ENCODE peak calls at places on chromosomes 11 and 22, in four cellular contexts. One of them, this sample, is unnamed.

GRCh38 chr11:112961751-112962747 is 829 bp downstream of the NCAM1 start:
- DNase-seq in DMS153: peak; percentile 22
- DNase-seq in heart left ventricle: peak; percentile 45
- DNase-seq in activated T-cell treated with anti-CD3 and anti-CD28 coated beads for 4 hours: no peak
- DNase-seq in this sample: peak; percentile 59

GRCh38 chr11:122745111-122745510 is 89.6 kb downstream of the UBASH3B start:
- DNase-seq in DMS153: no peak
- DNase-seq in heart left ventricle: no peak
- DNase-seq in activated T-cell treated with anti-CD3 and anti-CD28 coated beads for 4 hours: no peak
- DNase-seq in this sample: no peak

GRCh38 chr11:78796956-78797355 is 222.3 kb upstream of the NARS2 start:
- DNase-seq in DMS153: no peak
- DNase-seq in heart left ventricle: no peak
- DNase-seq in activated T-cell treated with anti-CD3 and anti-CD28 coated beads for 4 hours: no peak
- DNase-seq in this sample: no peak

GRCh38 chr22:36234211-36234610 is 5.1 kb downstream of the APOL2 start:
- DNase-seq in DMS153: no peak
- DNase-seq in heart left ventricle: no peak
- DNase-seq in activated T-cell treated with anti-CD3 and anti-CD28 coated beads for 4 hours: no peak
- DNase-seq in this sample: no peak

GRCh38 chr11:111303476-111303875 is 5.1 kb downstream of the POU2AF3 start:
- DNase-seq in DMS153: peak; percentile 94
- DNase-seq in heart left ventricle: no peak
- DNase-seq in activated T-cell treated with anti-CD3 and anti-CD28 coated beads for 4 hours: no peak
- DNase-seq in this sample: no peak

GRCh38 chr22:30555282-30556210 is 9.0 kb upstream of the SEC14L6 start:
- DNase-seq in DMS153: no peak
- DNase-seq in heart left ventricle: no peak
- DNase-seq in activated T-cell treated with anti-CD3 and anti-CD28 coated beads for 4 hours: no peak
- DNase-seq in this sample: no peak

GRCh38 chr11:2089536-2090165 is 49.5 kb downstream of the IGF2 start:
- DNase-seq in DMS153: peak; percentile 6
- DNase-seq in heart left ventricle: peak; percentile 11
- DNase-seq in activated T-cell treated with anti-CD3 and anti-CD28 coated beads for 4 hours: no peak
- DNase-seq in this sample: no peak

GRCh38 chr22:46827072-46827780 is 64.8 kb downstream of the TBC1D22A start:
- DNase-seq in DMS153: no peak
- DNase-seq in heart left ventricle: no peak
- DNase-seq in activated T-cell treated with anti-CD3 and anti-CD28 coated beads for 4 hours: no peak
- DNase-seq in this sample: no peak

GRCh38 chr11:86374586-86374985 is at the start of gene CCDC81:
- DNase-seq in DMS153: no peak
- DNase-seq in heart left ventricle: no peak
- DNase-seq in activated T-cell treated with anti-CD3 and anti-CD28 coated beads for 4 hours: no peak
- DNase-seq in this sample: no peak

GRCh38 chr11:122976734-122977454 is 4.7 kb downstream of the BSX start:
- DNase-seq in DMS153: no peak
- DNase-seq in heart left ventricle: no peak
- DNase-seq in activated T-cell treated with anti-CD3 and anti-CD28 coated beads for 4 hours: no peak
- DNase-seq in this sample: no peak

GRCh38 chr11:64146036-64146943 is 19.6 kb downstream of the MACROD1 start:
- DNase-seq in DMS153: peak; percentile 13
- DNase-seq in heart left ventricle: no peak
- DNase-seq in activated T-cell treated with anti-CD3 and anti-CD28 coated beads for 4 hours: peak; percentile 40
- DNase-seq in this sample: no peak

GRCh38 chr11:69615545-69616278 is 25.2 kb upstream of the CCND1 start:
- DNase-seq in DMS153: no peak
- DNase-seq in heart left ventricle: no peak
- DNase-seq in activated T-cell treated with anti-CD3 and anti-CD28 coated beads for 4 hours: no peak
- DNase-seq in this sample: no peak

GRCh38 chr11:113401718-113402117 is 14.1 kb downstream of the ANKK1 start:
- DNase-seq in DMS153: peak; percentile 97
- DNase-seq in heart left ventricle: peak; percentile 86
- DNase-seq in activated T-cell treated with anti-CD3 and anti-CD28 coated beads for 4 hours: no peak
- DNase-seq in this sample: no peak

GRCh38 chr11:27518522-27518921 is 12.0 kb upstream of the LIN7C start:
- DNase-seq in DMS153: no peak
- DNase-seq in heart left ventricle: no peak
- DNase-seq in activated T-cell treated with anti-CD3 and anti-CD28 coated beads for 4 hours: no peak
- DNase-seq in this sample: no peak

GRCh38 chr11:293852-294661 is 5.1 kb downstream of the PGGHG start:
- DNase-seq in DMS153: no peak
- DNase-seq in heart left ventricle: peak; percentile 22
- DNase-seq in activated T-cell treated with anti-CD3 and anti-CD28 coated beads for 4 hours: no peak
- DNase-seq in this sample: peak; percentile 54

GRCh38 chr11:61510178-61510979 is 1.8 kb downstream of the LRRC10B start:
- DNase-seq in DMS153: no peak
- DNase-seq in heart left ventricle: no peak
- DNase-seq in activated T-cell treated with anti-CD3 and anti-CD28 coated beads for 4 hours: no peak
- DNase-seq in this sample: no peak

GRCh38 chr22:40975346-40975745 is 24.2 kb downstream of the RBX1 start:
- DNase-seq in DMS153: no peak
- DNase-seq in heart left ventricle: no peak
- DNase-seq in activated T-cell treated with anti-CD3 and anti-CD28 coated beads for 4 hours: no peak
- DNase-seq in this sample: no peak

GRCh38 chr11:131275580-131275979 is 94.8 kb upstream of the NTM start:
- DNase-seq in DMS153: no peak
- DNase-seq in heart left ventricle: no peak
- DNase-seq in activated T-cell treated with anti-CD3 and anti-CD28 coated beads for 4 hours: no peak
- DNase-seq in this sample: no peak

GRCh38 chr22:50206599-50206998 is 5.8 kb downstream of the SELENOO start:
- DNase-seq in DMS153: no peak
- DNase-seq in heart left ventricle: peak; percentile 90
- DNase-seq in activated T-cell treated with anti-CD3 and anti-CD28 coated beads for 4 hours: no peak
- DNase-seq in this sample: no peak

GRCh38 chr22:44383652-44384562 is 71.2 kb upstream of the SHISAL1 start:
- DNase-seq in DMS153: no peak
- DNase-seq in heart left ventricle: peak; percentile 3
- DNase-seq in activated T-cell treated with anti-CD3 and anti-CD28 coated beads for 4 hours: no peak
- DNase-seq in this sample: no peak

GRCh38 chr11:64081663-64082442 is 46.1 kb downstream of the FLRT1 start:
- DNase-seq in DMS153: peak; percentile 94
- DNase-seq in heart left ventricle: no peak
- DNase-seq in activated T-cell treated with anti-CD3 and anti-CD28 coated beads for 4 hours: no peak
- DNase-seq in this sample: no peak

GRCh38 chr22:23404689-23405365 is 175.3 kb downstream of the IGLL1 start:
- DNase-seq in DMS153: no peak
- DNase-seq in heart left ventricle: no peak
- DNase-seq in activated T-cell treated with anti-CD3 and anti-CD28 coated beads for 4 hours: no peak
- DNase-seq in this sample: no peak

GRCh38 chr11:36394926-36395325 is 98.8 kb downstream of the PRR5L start:
- DNase-seq in DMS153: no peak
- DNase-seq in heart left ventricle: no peak
- DNase-seq in activated T-cell treated with anti-CD3 and anti-CD28 coated beads for 4 hours: no peak
- DNase-seq in this sample: no peak

GRCh38 chr22:24225044-24225601 is 19.8 kb downstream of the GGT5 start:
- DNase-seq in DMS153: no peak
- DNase-seq in heart left ventricle: no peak
- DNase-seq in activated T-cell treated with anti-CD3 and anti-CD28 coated beads for 4 hours: no peak
- DNase-seq in this sample: no peak

GRCh38 chr11:82733444-82734119 is at the start of gene FAM181B:
- DNase-seq in DMS153: peak; percentile 57
- DNase-seq in heart left ventricle: peak; percentile 69
- DNase-seq in activated T-cell treated with anti-CD3 and anti-CD28 coated beads for 4 hours: no peak
- DNase-seq in this sample: peak; percentile 80

GRCh38 chr11:46555269-46556054 is 38.4 kb downstream of the AMBRA1 start:
- DNase-seq in DMS153: no peak
- DNase-seq in heart left ventricle: no peak
- DNase-seq in activated T-cell treated with anti-CD3 and anti-CD28 coated beads for 4 hours: no peak
- DNase-seq in this sample: no peak

GRCh38 chr11:26583550-26583949 is 11.5 kb upstream of the MUC15 start:
- DNase-seq in DMS153: no peak
- DNase-seq in heart left ventricle: no peak
- DNase-seq in activated T-cell treated with anti-CD3 and anti-CD28 coated beads for 4 hours: no peak
- DNase-seq in this sample: no peak

GRCh38 chr22:36237462-36238347 is 1.6 kb downstream of the APOL2 start:
- DNase-seq in DMS153: no peak
- DNase-seq in heart left ventricle: peak; percentile 34
- DNase-seq in activated T-cell treated with anti-CD3 and anti-CD28 coated beads for 4 hours: no peak
- DNase-seq in this sample: no peak

GRCh38 chr22:50102946-50103345 is 13.1 kb downstream of the MOV10L1 start:
- DNase-seq in DMS153: peak; percentile 44
- DNase-seq in heart left ventricle: no peak
- DNase-seq in activated T-cell treated with anti-CD3 and anti-CD28 coated beads for 4 hours: no peak
- DNase-seq in this sample: no peak